ENCODE peak calls at places on chromosomes 5 and 9, in seven cellular contexts. Q is dermis blood vessel endothelial cell; O is fibroblast of the aortic adventitia; D is stimulated activated CD4-positive, alpha-beta T cell treated with anti-CD3 and anti-CD28 coated beads, Interleukin-1b, Interleukin-23, amount 100 ng/mL, for 24 hours; I is amniotic epithelial cell; G is posterior cingulate gyrus; B is Ammon's horn. C is an unnamed sample.

GRCh38 chr9:401223-401622 is 186.6 kb downstream of the DOCK8 start:
- DNase-seq in I (no peak), G (no peak), O (no peak), Q (no peak), B (no peak), D (no peak), C (no peak)

GRCh38 chr5:52580921-52581320 is 206.8 kb upstream of the ITGA1 start:
- DNase-seq in B (no peak), Q (no peak), G (no peak), O (peak; percentile 9), I (peak; percentile 24), D (no peak), C (no peak)

GRCh38 chr5:135602882-135603721 is 24.3 kb upstream of the CXCL14 start:
- DNase-seq in Q (no peak), O (no peak), D (no peak), B (no peak), G (no peak), I (no peak), C (no peak)

GRCh38 chr5:172616730-172617129 is 24.3 kb upstream of the NEURL1B start:
- DNase-seq in Q (no peak), B (no peak), I (peak; percentile 31), O (peak; percentile 34), G (no peak), D (no peak), C (peak; percentile 13)

GRCh38 chr5:171580506-171581265 is 161.2 kb downstream of the FGF18 start:
- DNase-seq in O (peak; percentile 57), Q (peak; percentile 13), D (no peak), I (peak; percentile 61), B (no peak), G (no peak), C (peak; percentile 24)

GRCh38 chr9:135641745-135642144 is 2.4 kb upstream of the GLT6D1 start:
- DNase-seq in I (peak; percentile 5), D (no peak), B (no peak), G (no peak), Q (peak; percentile 74), O (no peak), C (peak; percentile 57)

GRCh38 chr9:112680731-112681402 is 37.0 kb downstream of the INIP start:
- DNase-seq in D (no peak), G (no peak), Q (no peak), I (no peak), O (no peak), B (no peak), C (no peak)

GRCh38 chr5:138874241-138874640 is 894 bp downstream of the LRRTM2 start:
- DNase-seq in I (no peak), B (peak; percentile 79), O (peak; percentile 26), Q (no peak), G (peak; percentile 60), D (no peak), C (no peak)

GRCh38 chr9:64057553-64057952 is 1227.5 kb downstream of the FOXD4L5 start:
- DNase-seq in I (no peak), D (no peak), O (no peak), G (no peak), B (no peak), Q (no peak), C (no peak)

GRCh38 chr9:100379862-100380261 is 27.1 kb upstream of the TEX10 start:
- DNase-seq in B (no peak), G (no peak), D (no peak), Q (peak; percentile 43), I (peak; percentile 78), O (peak; percentile 67), C (peak; percentile 85)

GRCh38 chr5:119388619-119389190 is 32.9 kb downstream of the TNFAIP8 start:
- DNase-seq in I (no peak), O (no peak), B (no peak), G (no peak), D (no peak), Q (no peak), C (no peak)

GRCh38 chr5:108168915-108169314 is 213.0 kb downstream of the FBXL17 start:
- DNase-seq in I (no peak), O (no peak), G (no peak), Q (no peak), B (peak; percentile 53), D (no peak), C (no peak)

GRCh38 chr9:20592673-20593072 is 29.6 kb downstream of the MLLT3 start:
- DNase-seq in B (no peak), I (peak; percentile 21), O (peak; percentile 44), G (no peak), D (no peak), Q (no peak), C (no peak)

GRCh38 chr9:72579880-72580570 is 58.6 kb downstream of the TMC1 start:
- DNase-seq in O (peak; percentile 85), Q (peak; percentile 58), D (no peak), I (peak; percentile 85), B (no peak), G (no peak), C (peak; percentile 53)

GRCh38 chr5:609506-609905 is 2.6 kb upstream of the CEP72 start:
- DNase-seq in O (no peak), D (no peak), I (no peak), Q (no peak), G (no peak), B (no peak), C (no peak)